ENCODE peak calls at places on chromosome 4, in six cellular contexts. One of them, this sample, is unnamed.

GRCh38 chr4:82785248-82786003 is 13.2 kb downstream of the SCD5 start:
- DNase-seq in D341Med: no peak
- DNase-seq in dermis blood vessel endothelial cell: peak
- DNase-seq in lung microvascular endothelial cell: peak
- DNase-seq in islet precursor cell: no peak
- DNase-seq in adipocyte: peak
- DNase-seq in this sample: peak

GRCh38 chr4:3690576-3691152 is 75.5 kb upstream of the ADRA2C start:
- DNase-seq in D341Med: no peak
- DNase-seq in adipocyte: no peak
- DNase-seq in dermis blood vessel endothelial cell: no peak
- DNase-seq in islet precursor cell: no peak
- DNase-seq in lung microvascular endothelial cell: no peak
- DNase-seq in this sample: no peak

GRCh38 chr4:122836941-122837340 is 10.3 kb downstream of the FGF2 start:
- DNase-seq in islet precursor cell: no peak
- DNase-seq in dermis blood vessel endothelial cell: peak
- DNase-seq in D341Med: no peak
- DNase-seq in adipocyte: no peak
- DNase-seq in lung microvascular endothelial cell: no peak
- DNase-seq in this sample: no peak

GRCh38 chr4:143358923-143359694 is 22.4 kb downstream of the GAB1 start:
- DNase-seq in D341Med: no peak
- DNase-seq in lung microvascular endothelial cell: peak
- DNase-seq in islet precursor cell: no peak
- DNase-seq in dermis blood vessel endothelial cell: peak
- DNase-seq in adipocyte: no peak
- DNase-seq in this sample: peak

GRCh38 chr4:36917413-36917812 is 327.1 kb upstream of the NWD2 start:
- DNase-seq in adipocyte: no peak
- DNase-seq in dermis blood vessel endothelial cell: no peak
- DNase-seq in lung microvascular endothelial cell: no peak
- DNase-seq in islet precursor cell: no peak
- DNase-seq in D341Med: no peak
- DNase-seq in this sample: no peak

GRCh38 chr4:23135792-23136645 is 443.3 kb downstream of the GBA3 start:
- DNase-seq in adipocyte: peak
- DNase-seq in islet precursor cell: no peak
- DNase-seq in dermis blood vessel endothelial cell: peak
- DNase-seq in D341Med: peak
- DNase-seq in lung microvascular endothelial cell: peak
- DNase-seq in this sample: peak

GRCh38 chr4:39937683-39938268 is 39.9 kb downstream of the PDS5A start:
- DNase-seq in D341Med: no peak
- DNase-seq in islet precursor cell: no peak
- DNase-seq in adipocyte: no peak
- DNase-seq in dermis blood vessel endothelial cell: no peak
- DNase-seq in lung microvascular endothelial cell: no peak
- DNase-seq in this sample: no peak

GRCh38 chr4:15610855-15611254 is 44.3 kb downstream of the FBXL5 start:
- DNase-seq in dermis blood vessel endothelial cell: no peak
- DNase-seq in islet precursor cell: no peak
- DNase-seq in adipocyte: no peak
- DNase-seq in D341Med: no peak
- DNase-seq in lung microvascular endothelial cell: no peak
- DNase-seq in this sample: no peak

GRCh38 chr4:20284990-20285389 is 33.3 kb downstream of the SLIT2 start:
- DNase-seq in islet precursor cell: peak
- DNase-seq in adipocyte: no peak
- DNase-seq in lung microvascular endothelial cell: no peak
- DNase-seq in D341Med: no peak
- DNase-seq in dermis blood vessel endothelial cell: no peak
- DNase-seq in this sample: no peak

GRCh38 chr4:4247711-4248035 is 350 bp downstream of the TMEM128 start:
- DNase-seq in adipocyte: no peak
- DNase-seq in D341Med: no peak
- DNase-seq in islet precursor cell: no peak
- DNase-seq in lung microvascular endothelial cell: peak
- DNase-seq in dermis blood vessel endothelial cell: no peak
- DNase-seq in this sample: no peak

GRCh38 chr4:128574706-128575105 is 234.8 kb upstream of the JADE1 start:
- DNase-seq in lung microvascular endothelial cell: peak
- DNase-seq in adipocyte: no peak
- DNase-seq in islet precursor cell: peak
- DNase-seq in dermis blood vessel endothelial cell: peak
- DNase-seq in D341Med: peak
- DNase-seq in this sample: peak

GRCh38 chr4:145709843-145710242 is 29.9 kb downstream of the C4orf51 start:
- DNase-seq in islet precursor cell: no peak
- DNase-seq in adipocyte: peak
- DNase-seq in lung microvascular endothelial cell: no peak
- DNase-seq in dermis blood vessel endothelial cell: no peak
- DNase-seq in D341Med: no peak
- DNase-seq in this sample: no peak

GRCh38 chr4:61294001-61294400 is 93.9 kb downstream of the ADGRL3 start:
- DNase-seq in islet precursor cell: no peak
- DNase-seq in D341Med: no peak
- DNase-seq in adipocyte: no peak
- DNase-seq in lung microvascular endothelial cell: no peak
- DNase-seq in dermis blood vessel endothelial cell: no peak
- DNase-seq in this sample: no peak

GRCh38 chr4:185651851-185652250 is 116.5 kb upstream of the PDLIM3 start:
- DNase-seq in islet precursor cell: no peak
- DNase-seq in D341Med: no peak
- DNase-seq in dermis blood vessel endothelial cell: no peak
- DNase-seq in adipocyte: no peak
- DNase-seq in lung microvascular endothelial cell: no peak
- DNase-seq in this sample: no peak

GRCh38 chr4:112083587-112084347 is 61.5 kb upstream of the FAM241A start:
- DNase-seq in adipocyte: peak
- DNase-seq in islet precursor cell: no peak
- DNase-seq in dermis blood vessel endothelial cell: peak
- DNase-seq in D341Med: no peak
- DNase-seq in lung microvascular endothelial cell: peak
- DNase-seq in this sample: no peak

GRCh38 chr4:189533603-189534002 is 407.1 kb upstream of the FRG1 start:
- DNase-seq in islet precursor cell: no peak
- DNase-seq in dermis blood vessel endothelial cell: no peak
- DNase-seq in adipocyte: peak
- DNase-seq in D341Med: no peak
- DNase-seq in lung microvascular endothelial cell: peak
- DNase-seq in this sample: no peak

GRCh38 chr4:139950568-139950967 is 203.4 kb downstream of the MAML3 start:
- DNase-seq in adipocyte: no peak
- DNase-seq in dermis blood vessel endothelial cell: no peak
- DNase-seq in lung microvascular endothelial cell: no peak
- DNase-seq in D341Med: no peak
- DNase-seq in islet precursor cell: no peak
- DNase-seq in this sample: no peak

GRCh38 chr4:40736910-40737309 is 12.8 kb upstream of the NSUN7 start:
- DNase-seq in dermis blood vessel endothelial cell: peak
- DNase-seq in lung microvascular endothelial cell: peak
- DNase-seq in D341Med: peak
- DNase-seq in adipocyte: peak
- DNase-seq in islet precursor cell: no peak
- DNase-seq in this sample: peak

GRCh38 chr4:17347445-17347844 is 164.4 kb downstream of the QDPR start:
- DNase-seq in islet precursor cell: peak
- DNase-seq in lung microvascular endothelial cell: peak
- DNase-seq in dermis blood vessel endothelial cell: peak
- DNase-seq in D341Med: peak
- DNase-seq in adipocyte: peak
- DNase-seq in this sample: no peak

GRCh38 chr4:32117696-32118095 is 1397.5 kb downstream of the PCDH7 start:
- DNase-seq in dermis blood vessel endothelial cell: no peak
- DNase-seq in islet precursor cell: no peak
- DNase-seq in lung microvascular endothelial cell: no peak
- DNase-seq in D341Med: peak
- DNase-seq in adipocyte: no peak
- DNase-seq in this sample: no peak